ENCODE peak calls at places on chromosomes 3 and 15, in five cellular contexts. J, Y, S, Q and D are unnamed samples.
A peak's percentile ranks its signal among the peaks of the same experiment; 100 is the strongest.

GRCh38 chr3:9862391-9863235 is 17.4 kb downstream of the CIDEC start:
- DNase-seq in J (peak; percentile 54), Y (peak; percentile 82), S (no peak), Q (no peak), D (no peak)

GRCh38 chr3:107206141-107206540 is 171.1 kb upstream of the CCDC54 start:
- DNase-seq in J (peak; percentile 18), Y (peak; percentile 68), S (no peak), Q (peak; percentile 11), D (no peak)

GRCh38 chr3:138717348-138717747 is 108.8 kb downstream of the FAIM start:
- DNase-seq in J (no peak), Y (no peak), S (no peak), Q (no peak), D (no peak)

GRCh38 chr3:104750581-104750980 is 616.1 kb upstream of the ALCAM start:
- DNase-seq in J (no peak), Y (no peak), S (no peak), Q (no peak), D (no peak)

GRCh38 chr3:24470277-24470676 is 24.4 kb downstream of the THRB start:
- DNase-seq in J (no peak), Y (no peak), S (no peak), Q (no peak), D (no peak)

GRCh38 chr15:35545316-35545824 is 595 bp downstream of the DPH6 start:
- DNase-seq in J (peak; percentile 62), Y (peak; percentile 54), S (no peak), Q (peak; percentile 60), D (peak; percentile 50)

GRCh38 chr3:71791634-71792033 is 6.7 kb upstream of the PROK2 start:
- DNase-seq in J (no peak), Y (no peak), S (no peak), Q (no peak), D (no peak)

GRCh38 chr3:38030126-38031021 is 932 bp upstream of the PLCD1 start:
- DNase-seq in J (no peak), Y (no peak), S (no peak), Q (no peak), D (no peak)

GRCh38 chr3:32457971-32458471 is 44.6 kb downstream of the CMTM6 start:
- DNase-seq in J (no peak), Y (no peak), S (peak; percentile 45), Q (peak; percentile 10), D (no peak)

GRCh38 chr3:142272200-142272891 is 47.0 kb upstream of the GK5 start:
- DNase-seq in J (no peak), Y (no peak), S (no peak), Q (no peak), D (no peak)

GRCh38 chr3:5009506-5010100 is 30.4 kb downstream of the BHLHE40 start:
- DNase-seq in J (no peak), Y (no peak), S (no peak), Q (no peak), D (no peak)

GRCh38 chr15:31360843-31361763 is 34.5 kb downstream of the KLF13 start:
- DNase-seq in J (peak; percentile 77), Y (no peak), S (peak; percentile 64), Q (peak; percentile 51), D (no peak)

GRCh38 chr3:159858650-159859049 is 130.0 kb upstream of the IL12A start:
- DNase-seq in J (no peak), Y (no peak), S (no peak), Q (no peak), D (no peak)

GRCh38 chr3:65356331-65357286 is 668.8 kb upstream of the ADAMTS9 start:
- DNase-seq in J (no peak), Y (no peak), S (no peak), Q (no peak), D (no peak)

GRCh38 chr15:60932051-60932915 is 296.8 kb downstream of the RORA start:
- DNase-seq in J (no peak), Y (no peak), S (peak; percentile 35), Q (no peak), D (no peak)

GRCh38 chr3:10641760-10642159 is 136.4 kb upstream of the ATP2B2 start:
- DNase-seq in J (no peak), Y (no peak), S (no peak), Q (no peak), D (no peak)

GRCh38 chr3:72334681-72335457 is 513.4 kb downstream of the SHQ1 start:
- DNase-seq in J (no peak), Y (no peak), S (no peak), Q (peak; percentile 79), D (peak; percentile 51)

GRCh38 chr15:77191230-77191834 is 120.4 kb upstream of the TSPAN3 start:
- DNase-seq in J (no peak), Y (no peak), S (no peak), Q (no peak), D (no peak)

GRCh38 chr15:43095243-43095642 is 10.6 kb downstream of the UBR1 start:
- DNase-seq in J (no peak), Y (no peak), S (no peak), Q (no peak), D (no peak)

GRCh38 chr3:146817705-146818104 is 212.6 kb upstream of the PLSCR5 start:
- DNase-seq in J (no peak), Y (peak; percentile 41), S (no peak), Q (no peak), D (peak; percentile 52)

GRCh38 chr15:29883126-29883525 is 60.9 kb upstream of the TJP1 start:
- DNase-seq in J (no peak), Y (peak; percentile 71), S (no peak), Q (no peak), D (no peak)

GRCh38 chr15:27845535-27846369 is 253.4 kb downstream of the OCA2 start:
- DNase-seq in J (no peak), Y (no peak), S (no peak), Q (no peak), D (no peak)

GRCh38 chr3:100737334-100737733 is 28.0 kb downstream of the TFG start:
- DNase-seq in J (no peak), Y (peak; percentile 53), S (no peak), Q (no peak), D (no peak)

GRCh38 chr3:78736863-78737262 is 1030.9 kb downstream of the ROBO1 start:
- DNase-seq in J (no peak), Y (no peak), S (no peak), Q (no peak), D (no peak)

GRCh38 chr3:149657796-149658443 is at the start of gene WWTR1:
- DNase-seq in J (peak; percentile 76), Y (peak; percentile 94), S (no peak), Q (peak; percentile 47), D (peak; percentile 49)

GRCh38 chr3:11568503-11569155 is 75.1 kb downstream of the VGLL4 start:
- DNase-seq in J (no peak), Y (no peak), S (no peak), Q (no peak), D (no peak)

GRCh38 chr15:60585743-60586708 is 107.1 kb upstream of the ICE2 start:
- DNase-seq in J (peak; percentile 72), Y (peak; percentile 83), S (peak; percentile 35), Q (peak; percentile 45), D (peak; percentile 58)

GRCh38 chr15:69090197-69090948 is 70.1 kb upstream of the GLCE start:
- DNase-seq in J (no peak), Y (no peak), S (no peak), Q (no peak), D (no peak)

GRCh38 chr15:53658827-53659226 is 100.6 kb downstream of the WDR72 start:
- DNase-seq in J (no peak), Y (peak; percentile 74), S (no peak), Q (peak; percentile 98), D (peak; percentile 55)

GRCh38 chr3:177743491-177743890 is 546.2 kb upstream of the TBL1XR1 start:
- DNase-seq in J (no peak), Y (no peak), S (no peak), Q (no peak), D (no peak)

GRCh38 chr3:58116985-58117384 is 93.8 kb downstream of the DNASE1L3 start:
- DNase-seq in J (no peak), Y (no peak), S (no peak), Q (no peak), D (no peak)

GRCh38 chr15:63474810-63475316 is 29.5 kb upstream of the USP3 start:
- DNase-seq in J (peak; percentile 59), Y (no peak), S (no peak), Q (peak; percentile 71), D (peak; percentile 31)

GRCh38 chr3:133377396-133377795 is 22.5 kb upstream of the BFSP2 start:
- DNase-seq in J (no peak), Y (peak; percentile 53), S (no peak), Q (peak; percentile 21), D (peak; percentile 46)

GRCh38 chr3:148971819-148972218 is 19.5 kb upstream of the GYG1 start:
- DNase-seq in J (no peak), Y (no peak), S (no peak), Q (no peak), D (peak; percentile 45)

GRCh38 chr3:3119393-3119851 is 7.3 kb upstream of the TRNT1 start:
- DNase-seq in J (no peak), Y (no peak), S (no peak), Q (no peak), D (no peak)

GRCh38 chr3:15361494-15362214 is 29.3 kb upstream of the SH3BP5 start:
- DNase-seq in J (no peak), Y (no peak), S (no peak), Q (no peak), D (no peak)

GRCh38 chr3:23650371-23651140 is 155.2 kb upstream of the UBE2E1 start:
- DNase-seq in J (no peak), Y (no peak), S (no peak), Q (no peak), D (no peak)

GRCh38 chr3:190089711-190090110 is 31.0 kb downstream of the P3H2 start:
- DNase-seq in J (no peak), Y (no peak), S (no peak), Q (no peak), D (no peak)

GRCh38 chr15:60620707-60621106 is 141.8 kb upstream of the ICE2 start:
- DNase-seq in J (no peak), Y (peak; percentile 26), S (no peak), Q (no peak), D (no peak)

GRCh38 chr3:105647047-105647446 is 221.8 kb downstream of the CBLB start:
- DNase-seq in J (no peak), Y (no peak), S (no peak), Q (no peak), D (no peak)